ENCODE peak calls at places on chromosomes 11 and 22, in four cellular contexts. One of them, this sample, is unnamed.

GRCh38 chr11:44097821-44098220 is 2.3 kb downstream of the EXT2 start:
- DNase-seq in WTC11: no peak
- DNase-seq in K562: no peak
- DNase-seq in HepG2: no peak
- DNase-seq in this sample: no peak

GRCh38 chr11:31355817-31356216 is 13.7 kb downstream of the DCDC1 start:
- DNase-seq in WTC11: no peak
- DNase-seq in K562: no peak
- DNase-seq in HepG2: no peak
- DNase-seq in this sample: no peak

GRCh38 chr11:1931326-1931725 is 11.8 kb downstream of the TNNT3 start:
- DNase-seq in WTC11: peak
- DNase-seq in K562: no peak
- DNase-seq in HepG2: no peak
- DNase-seq in this sample: no peak

GRCh38 chr22:40218723-40219294 is 41.1 kb downstream of the TNRC6B start:
- DNase-seq in WTC11: no peak
- DNase-seq in K562: no peak
- DNase-seq in HepG2: peak
- DNase-seq in this sample: no peak

GRCh38 chr11:126484266-126484665 is 128.8 kb downstream of the ST3GAL4 start:
- DNase-seq in WTC11: no peak
- DNase-seq in K562: no peak
- DNase-seq in HepG2: peak
- DNase-seq in this sample: no peak

GRCh38 chr22:22932512-22932941 is 44.9 kb downstream of the IGLL5 start:
- DNase-seq in WTC11: no peak
- DNase-seq in K562: peak
- DNase-seq in HepG2: no peak
- DNase-seq in this sample: no peak

GRCh38 chr22:23305922-23306374 is 125.6 kb downstream of the BCR start:
- DNase-seq in WTC11: no peak
- DNase-seq in K562: no peak
- DNase-seq in HepG2: no peak
- DNase-seq in this sample: no peak

GRCh38 chr11:115718945-115719344 is 214.7 kb upstream of the CADM1 start:
- DNase-seq in WTC11: no peak
- DNase-seq in K562: no peak
- DNase-seq in HepG2: no peak
- DNase-seq in this sample: no peak

GRCh38 chr22:41681616-41682015 is 7.1 kb downstream of the SNU13 start:
- DNase-seq in WTC11: no peak
- DNase-seq in K562: no peak
- DNase-seq in HepG2: no peak
- DNase-seq in this sample: no peak

GRCh38 chr11:2409026-2409553 is 8.5 kb downstream of the TSSC4 start:
- DNase-seq in WTC11: no peak
- DNase-seq in K562: no peak
- DNase-seq in HepG2: no peak
- DNase-seq in this sample: no peak

GRCh38 chr11:9796854-9797253 is 133.0 kb downstream of the SWAP70 start:
- DNase-seq in WTC11: no peak
- DNase-seq in K562: no peak
- DNase-seq in HepG2: no peak
- DNase-seq in this sample: no peak

GRCh38 chr11:7486731-7487130 is 1.4 kb downstream of the OLFML1 start:
- DNase-seq in WTC11: no peak
- DNase-seq in K562: no peak
- DNase-seq in HepG2: no peak
- DNase-seq in this sample: no peak

GRCh38 chr11:12066799-12067508 is 43.4 kb upstream of the MICAL2 start:
- DNase-seq in WTC11: no peak
- DNase-seq in K562: no peak
- DNase-seq in HepG2: peak
- DNase-seq in this sample: no peak

GRCh38 chr11:35675901-35676610 is 13.5 kb downstream of the TRIM44 start:
- DNase-seq in WTC11: no peak
- DNase-seq in K562: no peak
- DNase-seq in HepG2: no peak
- DNase-seq in this sample: no peak

GRCh38 chr11:103803062-103803461 is 233.4 kb upstream of the DDI1 start:
- DNase-seq in WTC11: no peak
- DNase-seq in K562: no peak
- DNase-seq in HepG2: no peak
- DNase-seq in this sample: no peak

GRCh38 chr11:121563900-121564822 is 111.4 kb upstream of the SORL1-AS1 start:
- DNase-seq in WTC11: no peak
- DNase-seq in K562: no peak
- DNase-seq in HepG2: peak
- DNase-seq in this sample: no peak

GRCh38 chr11:57668467-57668890 is 565 bp downstream of the ZDHHC5 start:
- DNase-seq in WTC11: no peak
- DNase-seq in K562: no peak
- DNase-seq in HepG2: no peak
- DNase-seq in this sample: no peak

GRCh38 chr11:134614141-134614540 is 202.1 kb upstream of the B3GAT1 start:
- DNase-seq in WTC11: no peak
- DNase-seq in K562: no peak
- DNase-seq in HepG2: no peak
- DNase-seq in this sample: no peak

GRCh38 chr22:50542416-50542927 is 3.2 kb upstream of the KLHDC7B start:
- DNase-seq in WTC11: no peak
- DNase-seq in K562: no peak
- DNase-seq in HepG2: no peak
- DNase-seq in this sample: peak

GRCh38 chr11:78138694-78139421 is 568 bp downstream of the ALG8 start:
- DNase-seq in WTC11: no peak
- DNase-seq in K562: peak
- DNase-seq in HepG2: no peak
- DNase-seq in this sample: peak

GRCh38 chr22:48594757-48595510 is 1232.7 kb downstream of the BRD1 start:
- DNase-seq in WTC11: no peak
- DNase-seq in K562: no peak
- DNase-seq in HepG2: no peak
- DNase-seq in this sample: no peak

GRCh38 chr11:1281974-1282365 is 27.5 kb downstream of the TOLLIP start:
- DNase-seq in WTC11: no peak
- DNase-seq in K562: no peak
- DNase-seq in HepG2: no peak
- DNase-seq in this sample: no peak

GRCh38 chr11:112200252-112200651 is 24.9 kb downstream of the BCO2 start:
- DNase-seq in WTC11: no peak
- DNase-seq in K562: no peak
- DNase-seq in HepG2: no peak
- DNase-seq in this sample: no peak

GRCh38 chr11:112195906-112196305 is 20.6 kb downstream of the BCO2 start:
- DNase-seq in WTC11: no peak
- DNase-seq in K562: no peak
- DNase-seq in HepG2: no peak
- DNase-seq in this sample: no peak

GRCh38 chr11:112196519-112197087 is 21.3 kb downstream of the BCO2 start:
- DNase-seq in WTC11: no peak
- DNase-seq in K562: no peak
- DNase-seq in HepG2: no peak
- DNase-seq in this sample: no peak
- TF ChIP-seq NR2C2 in WTC11: no peak
- TF ChIP-seq NR2C2 in K562: no peak
- TF ChIP-seq NR2C2 in HepG2: no peak
- TF ChIP-seq NR2C2 in this sample: no peak

DNA sequence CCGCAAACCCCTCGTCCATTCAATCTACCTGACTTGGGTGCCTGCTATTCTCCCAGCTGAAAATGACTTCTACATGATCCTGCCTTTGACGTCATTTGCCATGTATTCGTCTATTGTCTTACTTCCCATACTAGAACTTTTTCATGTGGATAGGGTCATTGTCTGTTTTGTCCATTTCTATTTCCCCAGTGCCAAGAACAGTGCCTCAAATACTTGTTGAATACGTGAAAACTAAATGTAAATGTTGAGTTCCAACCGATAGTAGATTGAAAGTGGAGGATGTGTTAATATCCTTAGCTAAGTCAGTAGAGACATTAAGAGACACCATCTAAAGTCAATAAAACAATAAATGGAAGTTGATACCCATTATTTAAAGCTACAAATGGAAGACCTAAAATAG is 920 bp downstream of the TRIM68 start:
- DNase-seq in WTC11: no peak
- DNase-seq in K562: no peak
- DNase-seq in HepG2: no peak
- DNase-seq in this sample: no peak
- TF ChIP-seq USF2 in WTC11: no peak
- TF ChIP-seq USF2 in K562: no peak
- TF ChIP-seq USF2 in HepG2: no peak
- TF ChIP-seq USF2 in this sample: no peak

DNA sequence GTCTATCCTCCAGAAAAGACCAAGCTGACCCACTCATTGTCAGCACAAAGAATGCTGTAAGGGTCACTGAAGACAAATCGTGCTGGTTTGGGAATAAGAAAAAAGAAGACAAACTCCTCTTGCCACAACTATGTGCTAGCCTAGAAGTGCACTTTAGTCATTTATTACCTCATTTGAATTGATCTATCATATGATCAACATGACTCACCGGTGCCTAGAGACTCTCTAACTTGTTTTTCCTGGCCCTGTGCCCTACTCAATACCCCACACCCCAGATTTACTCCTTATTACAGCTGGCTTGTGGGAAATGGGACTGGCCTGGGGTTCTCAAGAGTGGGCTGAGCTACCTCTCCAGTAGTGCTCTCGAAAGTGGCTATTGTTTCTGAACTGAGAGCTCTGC is 35.9 kb upstream of the HORMAD2 start:
- DNase-seq in WTC11: no peak
- DNase-seq in K562: no peak
- DNase-seq in HepG2: peak
- DNase-seq in this sample: no peak
- TF ChIP-seq NR2C2 in WTC11: no peak
- TF ChIP-seq NR2C2 in K562: no peak
- TF ChIP-seq NR2C2 in HepG2: no peak
- TF ChIP-seq NR2C2 in this sample: no peak

GRCh38 chr22:20475115-20475436 is 20.5 kb downstream of the KLHL22 start:
- DNase-seq in WTC11: no peak
- DNase-seq in K562: no peak
- DNase-seq in HepG2: no peak
- DNase-seq in this sample: no peak

GRCh38 chr22:20472629-20473442 is 22.8 kb downstream of the KLHL22 start:
- DNase-seq in WTC11: no peak
- DNase-seq in K562: peak
- DNase-seq in HepG2: no peak
- DNase-seq in this sample: no peak

GRCh38 chr22:20469110-20469855 is 26.3 kb downstream of the KLHL22 start:
- DNase-seq in WTC11: no peak
- DNase-seq in K562: peak
- DNase-seq in HepG2: no peak
- DNase-seq in this sample: no peak

GRCh38 chr22:20466659-20467379 is 28.8 kb downstream of the KLHL22 start:
- DNase-seq in WTC11: no peak
- DNase-seq in K562: no peak
- DNase-seq in HepG2: no peak
- DNase-seq in this sample: no peak

DNA sequence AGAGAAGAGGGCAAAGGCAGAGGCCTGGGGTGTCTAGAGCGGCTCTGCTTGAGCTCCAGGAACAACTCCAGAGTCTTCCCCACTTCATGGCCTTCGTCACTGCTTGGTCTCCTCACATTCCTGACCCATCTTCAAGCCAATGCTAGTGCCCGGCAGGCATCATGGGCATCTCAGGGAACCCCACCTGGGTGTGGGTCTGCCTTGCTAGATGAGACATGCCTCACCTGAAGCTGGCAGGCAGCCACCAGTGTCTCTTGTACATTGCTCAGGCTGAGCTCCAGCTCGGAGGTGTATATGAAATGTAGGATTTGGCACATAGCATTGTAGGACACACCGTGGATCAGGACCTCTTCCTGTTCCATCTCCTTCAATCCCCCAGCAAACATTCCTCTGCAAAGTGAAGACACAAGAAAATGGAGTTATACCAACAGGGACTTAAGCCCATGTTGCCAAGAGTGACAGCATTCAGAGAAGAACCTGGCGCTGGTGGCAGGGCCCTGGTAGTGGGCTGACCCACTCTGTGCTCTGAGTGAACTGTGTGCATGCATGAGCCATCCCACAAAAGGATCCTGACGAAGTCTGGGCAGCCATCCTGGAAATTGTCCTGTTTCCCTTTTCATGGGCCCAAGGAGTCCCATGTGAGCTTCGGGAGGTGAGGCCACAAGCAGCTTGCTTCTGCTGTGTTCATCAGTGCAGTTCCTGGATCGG is 24.3 kb downstream of the KLHL22 start:
- DNase-seq in WTC11: no peak
- DNase-seq in K562: no peak
- DNase-seq in HepG2: no peak
- DNase-seq in this sample: no peak
- TF ChIP-seq USF2 in WTC11: no peak
- TF ChIP-seq USF2 in K562: no peak
- TF ChIP-seq USF2 in HepG2: no peak
- TF ChIP-seq USF2 in this sample: no peak

This sample was measured in GM12878.